ENCODE peak calls at places on chromosomes 3 and 15, in ten cellular contexts. One of them, this sample, is unnamed.

GRCh38 chr3:158909870-158910269 is 108.0 kb downstream of the MFSD1 start:
- DNase-seq in hypothalamus: no peak
- DNase-seq in mucosa of gallbladder: no peak
- DNase-seq in GM10248: no peak
- DNase-seq in stimulated activated CD8-positive, alpha-beta memory T cell treated with anti-CD3 and anti-CD28 coated beads, Interleukin-4, amount 100 ng/mL, for 1 hour: no peak
- DNase-seq in fibroblast of mammary gland: peak
- DNase-seq in CD4-positive, alpha-beta T cell: no peak
- DNase-seq in GM18507: no peak
- DNase-seq in D341Med: no peak
- DNase-seq in T1000: peak
- DNase-seq in this sample: no peak

GRCh38 chr15:34182942-34183341 is 27.0 kb downstream of the KATNBL1 start:
- DNase-seq in fibroblast of mammary gland: no peak
- DNase-seq in hypothalamus: no peak
- DNase-seq in GM10248: no peak
- DNase-seq in D341Med: no peak
- DNase-seq in T1000: no peak
- DNase-seq in GM18507: no peak
- DNase-seq in CD4-positive, alpha-beta T cell: no peak
- DNase-seq in mucosa of gallbladder: peak
- DNase-seq in stimulated activated CD8-positive, alpha-beta memory T cell treated with anti-CD3 and anti-CD28 coated beads, Interleukin-4, amount 100 ng/mL, for 1 hour: no peak
- DNase-seq in this sample: no peak

GRCh38 chr3:194009019-194009418 is 126.9 kb upstream of the HES1 start:
- DNase-seq in GM10248: no peak
- DNase-seq in hypothalamus: no peak
- DNase-seq in stimulated activated CD8-positive, alpha-beta memory T cell treated with anti-CD3 and anti-CD28 coated beads, Interleukin-4, amount 100 ng/mL, for 1 hour: no peak
- DNase-seq in GM18507: no peak
- DNase-seq in mucosa of gallbladder: no peak
- DNase-seq in fibroblast of mammary gland: no peak
- DNase-seq in D341Med: no peak
- DNase-seq in CD4-positive, alpha-beta T cell: no peak
- DNase-seq in T1000: no peak
- DNase-seq in this sample: no peak

GRCh38 chr15:36136054-36136453 is 443.4 kb upstream of the CDIN1 start:
- DNase-seq in GM10248: no peak
- DNase-seq in fibroblast of mammary gland: peak
- DNase-seq in stimulated activated CD8-positive, alpha-beta memory T cell treated with anti-CD3 and anti-CD28 coated beads, Interleukin-4, amount 100 ng/mL, for 1 hour: no peak
- DNase-seq in mucosa of gallbladder: no peak
- DNase-seq in T1000: no peak
- DNase-seq in GM18507: no peak
- DNase-seq in D341Med: no peak
- DNase-seq in CD4-positive, alpha-beta T cell: no peak
- DNase-seq in hypothalamus: no peak
- DNase-seq in this sample: no peak

GRCh38 chr3:184873136-184873535 is 61.2 kb downstream of the VPS8 start:
- DNase-seq in mucosa of gallbladder: no peak
- DNase-seq in GM18507: no peak
- DNase-seq in CD4-positive, alpha-beta T cell: no peak
- DNase-seq in GM10248: no peak
- DNase-seq in hypothalamus: no peak
- DNase-seq in fibroblast of mammary gland: no peak
- DNase-seq in T1000: no peak
- DNase-seq in D341Med: no peak
- DNase-seq in stimulated activated CD8-positive, alpha-beta memory T cell treated with anti-CD3 and anti-CD28 coated beads, Interleukin-4, amount 100 ng/mL, for 1 hour: no peak
- DNase-seq in this sample: no peak

GRCh38 chr15:74134387-74135027 is 4.1 kb downstream of the ISLR2 start:
- DNase-seq in GM10248: no peak
- DNase-seq in D341Med: peak
- DNase-seq in GM18507: no peak
- DNase-seq in fibroblast of mammary gland: no peak
- DNase-seq in hypothalamus: peak
- DNase-seq in CD4-positive, alpha-beta T cell: no peak
- DNase-seq in stimulated activated CD8-positive, alpha-beta memory T cell treated with anti-CD3 and anti-CD28 coated beads, Interleukin-4, amount 100 ng/mL, for 1 hour: no peak
- DNase-seq in T1000: no peak
- DNase-seq in mucosa of gallbladder: peak
- DNase-seq in this sample: no peak

GRCh38 chr3:62139957-62140356 is 233.4 kb downstream of the FEZF2 start:
- DNase-seq in T1000: no peak
- DNase-seq in GM18507: no peak
- DNase-seq in hypothalamus: no peak
- DNase-seq in CD4-positive, alpha-beta T cell: no peak
- DNase-seq in D341Med: no peak
- DNase-seq in fibroblast of mammary gland: peak
- DNase-seq in mucosa of gallbladder: no peak
- DNase-seq in stimulated activated CD8-positive, alpha-beta memory T cell treated with anti-CD3 and anti-CD28 coated beads, Interleukin-4, amount 100 ng/mL, for 1 hour: no peak
- DNase-seq in GM10248: no peak
- DNase-seq in this sample: no peak

GRCh38 chr3:72137865-72138861 is 353.2 kb upstream of the PROK2 start:
- DNase-seq in fibroblast of mammary gland: no peak
- DNase-seq in CD4-positive, alpha-beta T cell: no peak
- DNase-seq in D341Med: no peak
- DNase-seq in GM18507: no peak
- DNase-seq in hypothalamus: no peak
- DNase-seq in stimulated activated CD8-positive, alpha-beta memory T cell treated with anti-CD3 and anti-CD28 coated beads, Interleukin-4, amount 100 ng/mL, for 1 hour: no peak
- DNase-seq in T1000: no peak
- DNase-seq in GM10248: peak
- DNase-seq in mucosa of gallbladder: no peak
- DNase-seq in this sample: no peak

GRCh38 chr15:58308742-58309355 is 122.9 kb upstream of the LIPC start:
- DNase-seq in CD4-positive, alpha-beta T cell: no peak
- DNase-seq in stimulated activated CD8-positive, alpha-beta memory T cell treated with anti-CD3 and anti-CD28 coated beads, Interleukin-4, amount 100 ng/mL, for 1 hour: no peak
- DNase-seq in T1000: no peak
- DNase-seq in hypothalamus: no peak
- DNase-seq in fibroblast of mammary gland: no peak
- DNase-seq in GM10248: no peak
- DNase-seq in D341Med: no peak
- DNase-seq in mucosa of gallbladder: no peak
- DNase-seq in GM18507: no peak
- DNase-seq in this sample: no peak

GRCh38 chr3:123092243-123092642 is 25.4 kb downstream of the PDIA5 start:
- DNase-seq in stimulated activated CD8-positive, alpha-beta memory T cell treated with anti-CD3 and anti-CD28 coated beads, Interleukin-4, amount 100 ng/mL, for 1 hour: no peak
- DNase-seq in GM10248: no peak
- DNase-seq in D341Med: no peak
- DNase-seq in fibroblast of mammary gland: no peak
- DNase-seq in T1000: no peak
- DNase-seq in mucosa of gallbladder: no peak
- DNase-seq in hypothalamus: no peak
- DNase-seq in CD4-positive, alpha-beta T cell: no peak
- DNase-seq in GM18507: no peak
- DNase-seq in this sample: no peak

GRCh38 chr3:72413228-72413627 is 435.0 kb downstream of the SHQ1 start:
- DNase-seq in mucosa of gallbladder: no peak
- DNase-seq in stimulated activated CD8-positive, alpha-beta memory T cell treated with anti-CD3 and anti-CD28 coated beads, Interleukin-4, amount 100 ng/mL, for 1 hour: no peak
- DNase-seq in GM10248: no peak
- DNase-seq in D341Med: no peak
- DNase-seq in fibroblast of mammary gland: peak
- DNase-seq in hypothalamus: peak
- DNase-seq in GM18507: no peak
- DNase-seq in CD4-positive, alpha-beta T cell: no peak
- DNase-seq in T1000: no peak
- DNase-seq in this sample: no peak

GRCh38 chr3:52453496-52454234 is at the start of gene TNNC1:
- DNase-seq in fibroblast of mammary gland: no peak
- DNase-seq in D341Med: no peak
- DNase-seq in GM10248: no peak
- DNase-seq in mucosa of gallbladder: no peak
- DNase-seq in stimulated activated CD8-positive, alpha-beta memory T cell treated with anti-CD3 and anti-CD28 coated beads, Interleukin-4, amount 100 ng/mL, for 1 hour: no peak
- DNase-seq in GM18507: no peak
- DNase-seq in CD4-positive, alpha-beta T cell: no peak
- DNase-seq in T1000: no peak
- DNase-seq in hypothalamus: no peak
- DNase-seq in this sample: no peak

This sample was measured in DND-41.